ENCODE peak calls at places on chromosomes 12 and 14, in six cellular contexts. M is H4; V is tibial nerve; T is effector CD4-positive, alpha-beta T cell; B is NCI-H2107; P is naive thymus-derived CD8-positive, alpha-beta T cell. G is an unnamed sample.

GRCh38 chr12:116594325-116595038 is 35.3 kb downstream of the MAP1LC3B2 start:
- DNase-seq in V (no peak), B (no peak), T (no peak), P (peak), M (no peak), G (no peak)

GRCh38 chr14:100727565-100728240 is 1.0 kb downstream of the DLK1 start:
- DNase-seq in P (peak), M (no peak), T (no peak), B (no peak), V (no peak), G (no peak)

GRCh38 chr12:3990356-3990975 is 117.3 kb upstream of the PARP11 start:
- DNase-seq in V (no peak), P (no peak), M (no peak), T (no peak), B (no peak), G (no peak)

GRCh38 chr12:50986961-50987737 is 34.8 kb downstream of the HIGD1C start:
- DNase-seq in P (peak), T (no peak), B (no peak), M (peak), V (peak), G (no peak)

GRCh38 chr12:89263874-89264273 is 88.4 kb downstream of the DUSP6 start:
- DNase-seq in P (no peak), M (no peak), B (no peak), T (no peak), V (no peak), G (no peak)

GRCh38 chr12:110689002-110689600 is at the start of gene HVCN1:
- DNase-seq in V (peak), B (no peak), T (peak), P (peak), M (no peak), G (no peak)

GRCh38 chr12:105992849-105993740 is 145.7 kb downstream of the NUAK1 start:
- DNase-seq in T (no peak), M (peak), V (no peak), P (no peak), B (no peak), G (no peak)

GRCh38 chr14:35369701-35370191 is 34.8 kb downstream of the NFKBIA start:
- DNase-seq in V (no peak), T (no peak), P (peak), M (no peak), B (peak), G (peak)

GRCh38 chr12:13504074-13504473 is 307.5 kb downstream of the EMP1 start:
- DNase-seq in M (no peak), T (no peak), V (no peak), B (no peak), P (no peak), G (no peak)

GRCh38 chr14:91911474-91912032 is 35.9 kb downstream of the FBLN5 start:
- DNase-seq in M (peak), B (peak), V (no peak), P (peak), T (peak), G (no peak)

GRCh38 chr12:49170924-49171323 is 18.0 kb downstream of the TUBA1A start:
- DNase-seq in M (no peak), B (no peak), V (no peak), P (no peak), T (no peak), G (no peak)

GRCh38 chr12:9615420-9616135 is 7.9 kb upstream of the KLRB1 start:
- DNase-seq in P (no peak), T (no peak), M (no peak), V (no peak), B (no peak), G (no peak)

GRCh38 chr14:75578099-75578785 is at the start of gene FLVCR2:
- DNase-seq in V (peak), B (no peak), T (peak), P (peak), M (peak), G (no peak)

GRCh38 chr14:52073251-52073650 is 4.4 kb upstream of the NID2 start:
- DNase-seq in P (no peak), V (no peak), T (no peak), B (no peak), M (no peak), G (no peak)

GRCh38 chr12:10716704-10717315 is 6.3 kb downstream of the YBX3 start:
- DNase-seq in T (no peak), V (peak), P (no peak), M (peak), B (no peak), G (no peak)

GRCh38 chr14:67418368-67419174 is 6.6 kb upstream of the PLEK2 start:
- DNase-seq in B (no peak), M (peak), V (no peak), P (no peak), T (no peak), G (no peak)

GRCh38 chr14:86955955-86956354 is 1037.0 kb downstream of the GALC start:
- DNase-seq in V (no peak), M (no peak), P (no peak), T (no peak), B (no peak), G (no peak)

GRCh38 chr12:122875590-122876220 is 20.2 kb downstream of the VPS37B start:
- DNase-seq in M (no peak), T (no peak), B (no peak), P (no peak), V (no peak), G (no peak)

GRCh38 chr12:104906695-104907094 is 51.4 kb downstream of the SLC41A2 start:
- DNase-seq in V (no peak), T (no peak), P (no peak), B (no peak), M (no peak), G (no peak)

GRCh38 chr14:55451398-55451797 is 11.0 kb upstream of the TBPL2 start:
- DNase-seq in B (no peak), T (no peak), P (no peak), V (no peak), M (no peak), G (no peak)

GRCh38 chr12:103832048-103832798 is 8.8 kb downstream of the NT5DC3 start:
- DNase-seq in T (no peak), P (no peak), B (no peak), V (no peak), M (no peak), G (no peak)

GRCh38 chr12:93242154-93242958 is 135.4 kb upstream of the NUDT4 start:
- DNase-seq in B (no peak), P (no peak), M (no peak), T (no peak), V (no peak), G (no peak)

GRCh38 chr14:92962831-92963095 is 39.8 kb downstream of the CHGA start:
- DNase-seq in B (no peak), M (no peak), V (no peak), P (no peak), T (no peak), G (no peak)

GRCh38 chr12:6265038-6265405 is 45.5 kb upstream of the PLEKHG6 start:
- DNase-seq in T (no peak), M (no peak), B (no peak), P (no peak), V (no peak), G (no peak)

G was measured in NCI-H1436.